ENCODE peak calls at places on chromosomes 13 and 19, in eight cellular contexts. S is body of pancreas; F is naive B cell; T is SK-MEL-5; Z is thyroid gland; A is T-helper 1 cell; V is activated CD4-positive, alpha-beta T cell treated with anti-CD3 and anti-CD28 coated beads, Interleukin-2, amount 10 ng/mL, durations not matched to agents 7 days and 5 days; L is brain microvascular endothelial cell. R is an unnamed sample.

GRCh38 chr13:98960331-98961203 is 17.3 kb downstream of the DOCK9 start:
- DNase-seq in Z (peak; percentile 23), A (no peak), F (no peak), S (no peak), L (no peak), V (no peak), T (no peak), R (no peak)

GRCh38 chr13:97485328-97485727 is 51.4 kb downstream of the RAP2A start:
- DNase-seq in F (no peak), S (no peak), T (no peak), L (no peak), V (no peak), A (no peak), Z (no peak), R (no peak)

GRCh38 chr19:49932731-49933131 is 3.4 kb upstream of the NUP62 start:
- DNase-seq in L (no peak), A (peak; percentile 15), F (no peak), S (no peak), T (no peak), Z (no peak), V (peak; percentile 65), R (no peak)

GRCh38 chr13:108322206-108322824 is 52.8 kb downstream of the TNFSF13B start:
- DNase-seq in V (peak; percentile 27), T (peak; percentile 68), Z (no peak), F (peak; percentile 16), A (no peak), L (peak; percentile 22), S (no peak), R (peak; percentile 11)

GRCh38 chr19:6459356-6460098 is at the start of gene SLC25A23:
- DNase-seq in T (peak; percentile 76), F (peak; percentile 32), A (peak; percentile 52), S (peak; percentile 75), Z (peak; percentile 84), L (peak; percentile 46), V (peak; percentile 65), R (peak; percentile 84)

GRCh38 chr13:99655351-99656091 is 154.2 kb downstream of the TM9SF2 start:
- DNase-seq in T (no peak), Z (no peak), S (no peak), V (peak; percentile 10), A (no peak), L (peak; percentile 78), F (no peak), R (no peak)

GRCh38 chr13:81907973-81908372 is 1567.0 kb upstream of the SPRY2 start:
- DNase-seq in S (no peak), Z (no peak), V (no peak), T (no peak), L (no peak), F (no peak), A (no peak), R (no peak)

GRCh38 chr19:5131031-5131865 is 162.3 kb downstream of the KDM4B start:
- DNase-seq in T (no peak), F (peak; percentile 87), Z (no peak), V (no peak), S (no peak), L (no peak), A (no peak), R (no peak)

GRCh38 chr19:35828694-35829301 is 16.2 kb upstream of the PRODH2 start:
- DNase-seq in Z (peak; percentile 77), T (peak; percentile 66), L (peak; percentile 52), F (peak; percentile 14), V (peak; percentile 77), A (peak; percentile 27), S (peak; percentile 36), R (peak; percentile 70)

GRCh38 chr13:33206425-33206824 is 79.1 kb downstream of the STARD13 start:
- DNase-seq in A (no peak), T (no peak), L (no peak), V (no peak), S (no peak), Z (no peak), F (no peak), R (no peak)

GRCh38 chr13:35747594-35747993 is 271.1 kb upstream of the MAB21L1 start:
- DNase-seq in F (no peak), A (no peak), S (no peak), V (no peak), L (no peak), T (no peak), Z (no peak), R (no peak)

GRCh38 chr13:110225007-110225406 is 82.0 kb downstream of the COL4A1 start:
- DNase-seq in V (no peak), A (no peak), F (no peak), Z (no peak), S (no peak), T (no peak), L (no peak), R (no peak)

GRCh38 chr19:10894911-10895213 is 23.5 kb downstream of the CARM1 start:
- DNase-seq in Z (no peak), S (no peak), V (no peak), A (no peak), T (no peak), F (no peak), L (no peak), R (no peak)

GRCh38 chr13:26721251-26721939 is 39.2 kb downstream of the GPR12 start:
- DNase-seq in Z (no peak), A (no peak), L (no peak), V (peak; percentile 55), S (no peak), T (peak; percentile 27), F (no peak), R (no peak)

GRCh38 chr13:100330662-100331061 is 241.8 kb downstream of the PCCA start:
- DNase-seq in F (no peak), L (no peak), V (no peak), Z (no peak), A (no peak), S (no peak), T (no peak), R (no peak)

GRCh38 chr13:80340643-80341097 is 256 bp downstream of the SPRY2 start:
- DNase-seq in V (no peak), Z (no peak), L (peak; percentile 41), A (no peak), S (peak; percentile 50), F (peak; percentile 48), T (no peak), R (peak; percentile 35)

GRCh38 chr19:45999653-46000121 is 4.4 kb downstream of the CCDC61 start:
- DNase-seq in S (no peak), V (no peak), Z (no peak), F (no peak), T (no peak), L (no peak), A (no peak), R (no peak)

GRCh38 chr19:3108775-3109174 is 14.6 kb downstream of the GNA11 start:
- DNase-seq in Z (peak; percentile 66), L (peak; percentile 55), S (peak; percentile 65), A (peak; percentile 52), V (peak; percentile 77), T (peak; percentile 65), F (peak; percentile 66), R (peak; percentile 74)

GRCh38 chr13:26558074-26558805 is 757 bp downstream of the WASF3 start:
- DNase-seq in V (no peak), S (peak; percentile 24), A (no peak), F (no peak), T (peak; percentile 10), L (no peak), Z (peak; percentile 24), R (peak; percentile 16)

GRCh38 chr19:6086081-6086858 is 24.0 kb downstream of the RFX2 start:
- DNase-seq in A (no peak), V (no peak), T (no peak), L (no peak), F (no peak), S (no peak), Z (no peak), R (no peak)

GRCh38 chr13:90890435-90890834 is 457.1 kb upstream of the MIR17HG start:
- DNase-seq in V (no peak), F (no peak), T (no peak), A (no peak), Z (no peak), L (no peak), S (no peak), R (no peak)

GRCh38 chr19:18717601-18718000 is 34.1 kb downstream of the CRTC1 start:
- DNase-seq in A (no peak), T (no peak), V (no peak), L (no peak), F (no peak), S (no peak), Z (no peak), R (peak; percentile 68)

GRCh38 chr13:40568246-40568645 is 98.2 kb downstream of the FOXO1 start:
- DNase-seq in Z (no peak), A (no peak), V (no peak), F (no peak), T (no peak), L (no peak), S (no peak), R (no peak)

GRCh38 chr13:39956036-39956435 is 300.6 kb downstream of the COG6 start:
- DNase-seq in A (no peak), S (no peak), V (peak; percentile 11), F (peak; percentile 17), L (no peak), T (no peak), Z (no peak), R (no peak)

GRCh38 chr13:75797719-75798118 is 161.6 kb downstream of the LMO7 start:
- DNase-seq in T (no peak), A (no peak), L (no peak), V (no peak), S (no peak), F (no peak), Z (no peak), R (no peak)

GRCh38 chr19:52188822-52189744 is 769 bp upstream of the PPP2R1A start:
- DNase-seq in F (no peak), V (no peak), S (no peak), L (peak; percentile 60), A (no peak), T (no peak), Z (peak; percentile 100), R (no peak)

GRCh38 chr13:32330438-32330837 is 15.1 kb downstream of the BRCA2 start:
- DNase-seq in V (no peak), T (no peak), L (peak; percentile 35), A (no peak), S (no peak), Z (no peak), F (no peak), R (no peak)

GRCh38 chr13:33859691-33860303 is 41.8 kb downstream of the RFC3 start:
- DNase-seq in L (no peak), S (no peak), F (no peak), Z (no peak), A (no peak), V (no peak), T (no peak), R (no peak)

GRCh38 chr19:46466536-46467199 is 4.7 kb downstream of the PNMA8A start:
- DNase-seq in A (no peak), F (no peak), Z (no peak), T (no peak), S (no peak), L (peak; percentile 75), V (no peak), R (peak; percentile 85)

GRCh38 chr13:112813552-112813951 is 123.7 kb downstream of the ATP11A start:
- DNase-seq in V (no peak), T (no peak), L (no peak), F (no peak), A (no peak), Z (no peak), S (no peak), R (no peak)

GRCh38 chr19:7916137-7916907 is 1.7 kb downstream of the TGFBR3L start:
- DNase-seq in S (no peak), Z (no peak), A (peak; percentile 56), V (peak; percentile 66), F (peak; percentile 56), T (no peak), L (no peak), R (peak; percentile 62)

GRCh38 chr13:69556540-69557196 is 551.0 kb upstream of the ATXN8OS start:
- DNase-seq in F (no peak), Z (no peak), A (no peak), V (no peak), L (no peak), T (no peak), S (no peak), R (no peak)

GRCh38 chr19:42095814-42096230 is 19.9 kb downstream of the ZNF574 start:
- DNase-seq in L (no peak), T (no peak), A (no peak), F (no peak), Z (no peak), S (no peak), V (no peak), R (no peak)

GRCh38 chr19:35851213-35852028 is 883 bp downstream of the NPHS1 start:
- DNase-seq in F (no peak), T (no peak), S (peak; percentile 75), V (no peak), L (no peak), Z (no peak), A (no peak), R (no peak)

R was measured in hepatic stellate cell.